ENCODE peak calls at places on chromosome 22, in six cellular contexts. M, P, O, Q, G and X are unnamed samples.

GRCh38 chr22:20420157-20420842 is 17.3 kb downstream of the SCARF2 start:
- DNase-seq in M (no peak), Q (no peak), O (no peak), P (no peak), G (no peak), X (peak)

GRCh38 chr22:44465563-44465962 is 32.5 kb downstream of the RTL6 start:
- DNase-seq in Q (no peak), O (no peak), G (no peak), P (no peak), M (no peak), X (no peak)

GRCh38 chr22:21991309-21991596 is 8.7 kb upstream of the TOP3B start:
- DNase-seq in M (no peak), Q (no peak), G (no peak), O (no peak), P (no peak), X (no peak)

GRCh38 chr22:29733362-29734322 is 13.8 kb downstream of the CABP7 start:
- DNase-seq in P (no peak), Q (no peak), O (no peak), G (no peak), M (no peak), X (no peak)

GRCh38 chr22:37248251-37248650 is 4.2 kb upstream of the RAC2 start:
- DNase-seq in P (no peak), O (no peak), Q (no peak), M (no peak), G (no peak), X (no peak)

GRCh38 chr22:24155597-24156145 is 25.6 kb upstream of the SUSD2 start:
- DNase-seq in M (peak), P (peak), O (peak), G (peak), Q (peak), X (peak)

GRCh38 chr22:46636221-46637002 is 16.2 kb downstream of the GRAMD4 start:
- DNase-seq in Q (no peak), M (no peak), G (no peak), O (no peak), P (no peak), X (no peak)

GRCh38 chr22:36641902-36642640 is 61.5 kb downstream of the CACNG2 start:
- DNase-seq in G (peak), Q (no peak), O (no peak), P (no peak), M (no peak), X (peak)

GRCh38 chr22:35625763-35626162 is 8.6 kb upstream of the MB start:
- DNase-seq in M (no peak), G (no peak), Q (no peak), O (no peak), P (no peak), X (no peak)

GRCh38 chr22:29215012-29215860 is 9.5 kb downstream of the EMID1 start:
- DNase-seq in O (no peak), M (no peak), G (no peak), P (no peak), Q (no peak), X (peak)

GRCh38 chr22:40479887-40480538 is 109.6 kb downstream of the SGSM3 start:
- DNase-seq in P (no peak), G (no peak), M (no peak), Q (no peak), O (no peak), X (no peak)

GRCh38 chr22:19367763-19368367 is 63.7 kb downstream of the HIRA start:
- DNase-seq in O (no peak), Q (no peak), P (no peak), M (no peak), G (no peak), X (peak)

GRCh38 chr22:19371893-19372292 is 59.6 kb downstream of the HIRA start:
- DNase-seq in M (no peak), O (no peak), Q (no peak), P (no peak), G (no peak), X (no peak)

GRCh38 chr22:19374410-19374809 is 57.1 kb downstream of the HIRA start:
- DNase-seq in Q (no peak), G (no peak), P (no peak), O (no peak), M (no peak), X (no peak)

GRCh38 chr22:19373450-19373849 is 58.1 kb downstream of the HIRA start:
- DNase-seq in O (no peak), Q (no peak), M (no peak), G (no peak), P (no peak), X (peak)

GRCh38 chr22:19368876-19369275 is 62.7 kb downstream of the HIRA start:
- DNase-seq in M (no peak), P (no peak), Q (no peak), O (no peak), G (no peak), X (peak)
- H3K27ac ChIP-seq in M (no peak), P (no peak), Q (no peak), O (no peak), G (no peak), X (no peak)

GRCh38 chr22:19201130-19201857 is 22.8 kb upstream of the SLC25A1 start:
- DNase-seq in M (no peak), O (no peak), G (no peak), P (no peak), Q (no peak), X (no peak)
- H3K27ac ChIP-seq in M (no peak), O (no peak), G (no peak), P (no peak), Q (no peak), X (no peak)

GRCh38 chr22:25823276-25823675 is 81.3 kb downstream of the MYO18B start:
- DNase-seq in O (no peak), G (no peak), M (no peak), Q (no peak), P (no peak), X (no peak)
- H3K27ac ChIP-seq in O (no peak), G (no peak), M (no peak), Q (no peak), P (no peak), X (no peak)

GRCh38 chr22:28019881-28020861 is 101.1 kb upstream of the PITPNB start:
- DNase-seq in Q (peak), O (peak), P (peak), M (peak), G (peak), X (no peak)
- H3K27ac ChIP-seq in Q (no peak), O (peak), P (no peak), M (no peak), G (no peak), X (no peak)

GRCh38 chr22:41943661-41944209 is 3.2 kb downstream of the CENPM start:
- DNase-seq in Q (no peak), P (no peak), G (no peak), M (peak), O (no peak), X (no peak)
- H3K27ac ChIP-seq in Q (no peak), P (no peak), G (no peak), M (no peak), O (no peak), X (no peak)